ENCODE peak calls at places on chromosomes 13 and 19, in seven cellular contexts. M is esophagus squamous epithelium; V is Right ventricle myocardium superior; P is T1000; C is stimulated activated CD8-positive, alpha-beta memory T cell treated with anti-CD3 and anti-CD28 coated beads, Interleukin-4, amount 100 ng/mL, for 1 hour; H is activated CD4-positive, alpha-beta memory T cell treated with anti-CD3 and anti-CD28 coated beads, Interleukin-2, amount 10 ng/mL, durations not matched to agents 7 days and 5 days; B is testis. W is an unnamed sample.

GRCh38 chr19:31148671-31149070 is 200.6 kb downstream of the TSHZ3 start:
- DNase-seq in M (no peak), V (no peak), P (no peak), C (no peak), H (no peak), B (no peak), W (no peak)

GRCh38 chr19:16661480-16662034 is 618 bp downstream of the TMEM38A start:
- DNase-seq in M (no peak), V (peak), P (no peak), C (no peak), H (no peak), B (peak), W (no peak)

GRCh38 chr19:4220188-4220587 is 9.1 kb upstream of the EBI3 start:
- DNase-seq in M (no peak), V (no peak), P (no peak), C (no peak), H (no peak), B (no peak), W (no peak)

GRCh38 chr19:5035817-5036732 is 67.2 kb downstream of the KDM4B start:
- DNase-seq in M (no peak), V (no peak), P (no peak), C (no peak), H (no peak), B (peak), W (no peak)

GRCh38 chr19:56211718-56212117 is 9.6 kb downstream of the ZSCAN5C start:
- DNase-seq in M (no peak), V (no peak), P (no peak), C (no peak), H (no peak), B (no peak), W (no peak)

GRCh38 chr19:58021541-58022282 is 12.1 kb upstream of the ZSCAN1 start:
- DNase-seq in M (no peak), V (no peak), P (peak), C (no peak), H (no peak), B (peak), W (no peak)

GRCh38 chr19:14450168-14450874 is 17.2 kb downstream of the PKN1 start:
- DNase-seq in M (no peak), V (no peak), P (peak), C (no peak), H (peak), B (peak), W (no peak)

GRCh38 chr13:24033527-24034302 is 126.8 kb upstream of the SPATA13 start:
- DNase-seq in M (no peak), V (no peak), P (no peak), C (no peak), H (no peak), B (no peak), W (no peak)

GRCh38 chr19:13002970-13003540 is 7.8 kb downstream of the NFIX start:
- DNase-seq in M (no peak), V (no peak), P (no peak), C (no peak), H (no peak), B (no peak), W (no peak)

GRCh38 chr13:29140277-29140676 is 320.1 kb downstream of the MTUS2 start:
- DNase-seq in M (no peak), V (no peak), P (no peak), C (no peak), H (no peak), B (no peak), W (no peak)

GRCh38 chr13:41456768-41457588 is at the start of gene RGCC:
- DNase-seq in M (peak), V (peak), P (peak), C (peak), H (peak), B (peak), W (no peak)

GRCh38 chr13:112622375-112622774 is 34.4 kb upstream of the TUBGCP3 start:
- DNase-seq in M (no peak), V (no peak), P (no peak), C (no peak), H (no peak), B (no peak), W (no peak)

GRCh38 chr19:35777411-35777841 is 2.1 kb downstream of the ARHGAP33 start:
- DNase-seq in M (no peak), V (peak), P (no peak), C (no peak), H (no peak), B (no peak), W (no peak)

GRCh38 chr19:23802290-23802689 is 43.6 kb upstream of the ZNF681 start:
- DNase-seq in M (no peak), V (no peak), P (no peak), C (no peak), H (no peak), B (no peak), W (no peak)

GRCh38 chr13:23433171-23434153 is at the start of gene SACS:
- DNase-seq in M (no peak), V (no peak), P (no peak), C (no peak), H (no peak), B (peak), W (no peak)

GRCh38 chr13:50208826-50209335 is 193.6 kb downstream of the KCNRG start:
- DNase-seq in M (no peak), V (peak), P (peak), C (no peak), H (no peak), B (peak), W (no peak)

GRCh38 chr19:51259348-51260245 is 8.7 kb downstream of the SIGLECL1 start:
- DNase-seq in M (no peak), V (no peak), P (no peak), C (no peak), H (peak), B (peak), W (no peak)

GRCh38 chr13:56187331-56187730 is 953.4 kb upstream of the PRR20A start:
- DNase-seq in M (no peak), V (no peak), P (no peak), C (no peak), H (no peak), B (no peak), W (no peak)

GRCh38 chr13:112346173-112346898 is 29.8 kb upstream of the SPACA7 start:
- DNase-seq in M (no peak), V (no peak), P (no peak), C (no peak), H (no peak), B (no peak), W (no peak)

GRCh38 chr19:991174-991931 is 7.2 kb downstream of the WDR18 start:
- DNase-seq in M (no peak), V (no peak), P (peak), C (peak), H (peak), B (peak), W (no peak)

GRCh38 chr19:29810504-29810871 is 1.3 kb upstream of the CCNE1 start:
- DNase-seq in M (no peak), V (no peak), P (no peak), C (no peak), H (no peak), B (peak), W (no peak)

GRCh38 chr19:38648789-38649304 is 1.4 kb downstream of the ACTN4 start:
- DNase-seq in M (no peak), V (no peak), P (no peak), C (no peak), H (no peak), B (no peak), W (no peak)

GRCh38 chr19:16363852-16364230 is 39.2 kb downstream of the KLF2 start:
- DNase-seq in M (no peak), V (no peak), P (no peak), C (no peak), H (no peak), B (no peak), W (no peak)

GRCh38 chr13:23384111-23384510 is 49.4 kb downstream of the SACS start:
- DNase-seq in M (no peak), V (no peak), P (no peak), C (no peak), H (no peak), B (no peak), W (no peak)

GRCh38 chr19:52665529-52665928 is 27.4 kb upstream of the ZNF83 start:
- DNase-seq in M (no peak), V (no peak), P (peak), C (no peak), H (no peak), B (no peak), W (no peak)

GRCh38 chr19:40583283-40583682 is 6.6 kb downstream of the SHKBP1 start:
- DNase-seq in M (no peak), V (no peak), P (no peak), C (no peak), H (no peak), B (no peak), W (no peak)

GRCh38 chr13:19075418-19075817 is 106.2 kb downstream of the TUBA3C start:
- DNase-seq in M (no peak), V (no peak), P (no peak), C (no peak), H (no peak), B (no peak), W (no peak)

GRCh38 chr19:17424743-17425365 is 5.0 kb downstream of the MVB12A start:
- DNase-seq in M (no peak), V (peak), P (no peak), C (no peak), H (peak), B (peak), W (no peak)

GRCh38 chr13:101624210-101624922 is 171.9 kb downstream of the ITGBL1 start:
- DNase-seq in M (no peak), V (no peak), P (no peak), C (no peak), H (no peak), B (no peak), W (no peak)

GRCh38 chr13:110593430-110594130 is 21.8 kb upstream of the NAXD start:
- DNase-seq in M (no peak), V (no peak), P (no peak), C (no peak), H (no peak), B (no peak), W (no peak)

GRCh38 chr19:10760268-10760944 is 42.5 kb downstream of the DNM2 start:
- DNase-seq in M (no peak), V (no peak), P (no peak), C (no peak), H (peak), B (no peak), W (no peak)

GRCh38 chr19:28578208-28578607 is 634.7 kb downstream of the UQCRFS1 start:
- DNase-seq in M (no peak), V (no peak), P (no peak), C (no peak), H (no peak), B (no peak), W (no peak)

GRCh38 chr13:38624822-38625221 is 62.1 kb upstream of the FREM2 start:
- DNase-seq in M (no peak), V (no peak), P (no peak), C (no peak), H (no peak), B (no peak), W (no peak)

GRCh38 chr19:12834976-12835757 is 788 bp upstream of the RTBDN start:
- DNase-seq in M (no peak), V (no peak), P (no peak), C (no peak), H (peak), B (peak), W (no peak)

GRCh38 chr19:34217952-34218817 is 36.2 kb upstream of the GARRE1 start:
- DNase-seq in M (no peak), V (no peak), P (peak), C (peak), H (peak), B (peak), W (no peak)